ENCODE peak calls at places on chromosomes 13 and 19, in four cellular contexts. G is A549, Q is transverse colon, X is colonic mucosa. R is an unnamed sample.
A peak's percentile ranks its signal among the peaks of the same experiment; 100 is the strongest.

GRCh38 chr13:22893149-22893548 is 287.6 kb upstream of the SGCG start:
- DNase-seq in G (no peak), Q (no peak), X (no peak), R (no peak)

GRCh38 chr13:28575200-28575599 is 80.3 kb upstream of the FLT1 start:
- DNase-seq in Q (peak; percentile 27), G (no peak), X (peak; percentile 62), R (no peak)

GRCh38 chr13:84812789-84813188 is 930.5 kb upstream of the SLITRK1 start:
- DNase-seq in G (no peak), X (no peak), Q (no peak), R (no peak)

GRCh38 chr19:47229674-47230121 is 1.3 kb downstream of the BBC3 start:
- DNase-seq in Q (peak; percentile 38), X (peak; percentile 59), G (no peak), R (no peak)

GRCh38 chr13:98547455-98547854 is 29.5 kb downstream of the STK24 start:
- DNase-seq in X (no peak), G (no peak), Q (no peak), R (no peak)

GRCh38 chr19:44644391-44645016 is 794 bp downstream of the PVR start:
- DNase-seq in G (peak; percentile 81), Q (peak; percentile 27), X (peak; percentile 49), R (no peak)

GRCh38 chr19:30071871-30072270 is 129.8 kb downstream of the URI1 start:
- DNase-seq in X (no peak), Q (peak; percentile 0), G (no peak), R (no peak)

GRCh38 chr19:4445963-4446668 is 11.5 kb downstream of the UBXN6 start:
- DNase-seq in X (no peak), Q (no peak), G (no peak), R (no peak)

GRCh38 chr13:83881917-83882625 is at the start of gene SLITRK1:
- DNase-seq in X (no peak), G (no peak), Q (no peak), R (peak; percentile 4)

GRCh38 chr19:29515706-29516357 is 10.0 kb upstream of the VSTM2B start:
- DNase-seq in X (no peak), G (no peak), Q (no peak), R (no peak)

GRCh38 chr13:95128045-95128643 is 173.1 kb downstream of the ABCC4 start:
- DNase-seq in G (peak; percentile 10), X (no peak), Q (no peak), R (no peak)

GRCh38 chr13:76668141-76668540 is 218.1 kb downstream of the KCTD12 start:
- DNase-seq in G (no peak), X (no peak), Q (no peak), R (no peak)

GRCh38 chr19:45152504-45153338 is 8.1 kb downstream of the NKPD1 start:
- DNase-seq in X (peak; percentile 48), G (no peak), Q (peak; percentile 67), R (no peak)

GRCh38 chr19:42021185-42021584 is 27.2 kb upstream of the ATP1A3 start:
- DNase-seq in Q (no peak), X (no peak), G (no peak), R (no peak)

GRCh38 chr19:17078038-17078919 is 2.7 kb downstream of the MYO9B start:
- DNase-seq in Q (no peak), X (no peak), G (no peak), R (no peak)

GRCh38 chr19:1567848-1568227 is 287 bp downstream of the MEX3D start:
- DNase-seq in X (no peak), G (no peak), Q (no peak), R (no peak)

GRCh38 chr13:75685239-75685697 is 49.1 kb downstream of the LMO7 start:
- DNase-seq in X (no peak), G (no peak), Q (no peak), R (peak; percentile 64)

GRCh38 chr13:37209621-37210020 is 104.2 kb upstream of the CSNK1A1L start:
- DNase-seq in Q (no peak), X (no peak), G (no peak), R (no peak)

GRCh38 chr13:37211542-37211941 is 106.1 kb upstream of the CSNK1A1L start:
- DNase-seq in G (no peak), Q (no peak), X (no peak), R (no peak)

GRCh38 chr13:37202264-37202663 is 96.8 kb upstream of the CSNK1A1L start:
- DNase-seq in X (no peak), Q (no peak), G (no peak), R (no peak)

GRCh38 chr13:37207646-37208045 is 102.2 kb upstream of the CSNK1A1L start:
- DNase-seq in X (no peak), G (no peak), Q (no peak), R (no peak)

GRCh38 chr13:37208052-37208451 is 102.6 kb upstream of the CSNK1A1L start:
- DNase-seq in G (no peak), X (no peak), Q (no peak), R (no peak)
- H3K4me3 ChIP-seq in G (no peak overlapping the region), X (no peak overlapping the region), Q (no peak overlapping the region), R (no peak overlapping the region)

GRCh38 chr13:24716446-24716845 is 36.2 kb downstream of the ATP12A start:
- DNase-seq in Q (no peak), X (no peak), G (no peak), R (no peak)

GRCh38 chr13:24713022-24713421 is 32.8 kb downstream of the ATP12A start:
- DNase-seq in Q (no peak), X (no peak), G (no peak), R (no peak)

GRCh38 chr13:24717217-24717616 is 37.0 kb downstream of the ATP12A start:
- DNase-seq in Q (no peak), G (no peak), X (no peak), R (no peak)

GRCh38 chr13:24718192-24718965 is 38.2 kb downstream of the ATP12A start:
- DNase-seq in G (no peak), Q (no peak), X (no peak), R (no peak)

DNA sequence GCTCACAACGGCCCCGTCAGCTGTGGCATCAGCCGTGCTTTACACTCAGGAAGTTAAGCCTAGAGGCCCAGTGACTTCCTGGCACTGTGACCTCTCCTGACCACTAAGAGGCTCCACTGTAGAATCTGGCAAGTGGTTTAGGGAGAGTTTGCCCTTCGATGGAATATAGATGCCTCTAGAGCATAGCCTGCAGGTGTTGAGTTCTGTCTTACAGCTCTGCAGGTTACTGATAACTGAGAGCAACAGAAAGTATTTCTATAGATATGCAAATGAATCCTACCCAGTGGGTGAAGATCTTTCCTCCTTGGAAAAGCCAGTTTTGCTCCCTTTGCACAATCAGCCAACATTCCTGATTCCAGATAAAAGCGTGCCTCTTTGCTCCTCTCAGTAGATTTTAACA is 35.8 kb downstream of the ATP12A start:
- DNase-seq in X (no peak), G (no peak), Q (no peak), R (no peak)
- TF ChIP-seq CTCF in X (no peak), G (no peak), Q (no peak), R (no peak)

DNA sequence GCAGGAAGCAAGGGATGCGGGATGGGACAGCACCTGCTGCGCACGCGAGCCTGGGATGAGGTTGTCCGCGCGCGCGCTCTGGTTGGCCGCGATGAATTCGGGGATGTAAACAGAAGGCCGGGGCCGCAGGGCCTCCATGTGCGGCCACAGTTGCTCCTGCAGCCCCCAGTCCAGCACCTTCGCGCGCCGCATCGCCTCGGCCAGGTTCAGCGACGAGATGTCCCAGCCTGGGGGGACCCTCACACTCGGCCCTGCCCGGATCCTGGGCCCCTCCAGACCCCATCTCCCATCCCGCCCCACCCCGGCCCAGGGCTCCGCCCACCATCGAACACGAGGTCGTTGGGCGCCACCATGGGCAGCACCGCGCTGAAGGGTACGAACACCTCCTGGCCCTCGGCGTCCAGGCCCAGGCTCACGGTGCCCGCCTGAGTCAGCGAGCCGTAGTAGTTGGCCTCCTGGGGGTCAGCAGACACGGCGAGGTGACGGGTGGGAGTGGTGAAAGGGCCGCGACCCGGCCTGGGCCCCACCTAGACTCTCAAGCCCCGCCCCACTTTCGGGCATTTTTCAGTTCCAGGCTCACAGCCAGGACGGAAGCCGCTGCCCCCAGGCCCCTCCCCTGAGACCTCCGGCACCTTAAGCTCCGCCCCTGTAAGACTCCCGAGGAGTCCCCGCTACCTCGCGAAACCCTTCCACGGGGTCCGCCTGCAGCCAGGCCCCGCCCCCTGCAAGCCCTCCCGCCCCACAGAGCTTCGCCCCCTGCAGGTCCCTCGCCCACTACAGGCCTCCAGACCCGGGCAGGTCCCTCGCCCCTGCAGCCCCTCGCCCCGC is 1.1 kb downstream of the ISYNA1 start:
- DNase-seq in G (peak; percentile 80), X (peak; percentile 89), Q (peak; percentile 86), R (peak; percentile 70)
- H3K4me3 ChIP-seq in G (peak overlapping the region; percentile 76), X (peak overlapping the region; percentile 48), Q (peak overlapping the region; percentile 60), R (peak overlapping the region; percentile 54)

GRCh38 chr19:52991021-52991420 is 22.7 kb upstream of the ERVV-1 start:
- DNase-seq in G (no peak), Q (no peak), X (no peak), R (no peak)

GRCh38 chr19:52995711-52996110 is 18.0 kb upstream of the ERVV-1 start:
- DNase-seq in G (no peak), Q (no peak), X (no peak), R (no peak)

GRCh38 chr19:52992109-52993004 is 21.4 kb upstream of the ERVV-1 start:
- DNase-seq in X (peak; percentile 32), G (no peak), Q (peak; percentile 37), R (no peak)

GRCh38 chr19:52991484-52991883 is 22.2 kb upstream of the ERVV-1 start:
- DNase-seq in G (no peak), Q (no peak), X (no peak), R (no peak)

DNA sequence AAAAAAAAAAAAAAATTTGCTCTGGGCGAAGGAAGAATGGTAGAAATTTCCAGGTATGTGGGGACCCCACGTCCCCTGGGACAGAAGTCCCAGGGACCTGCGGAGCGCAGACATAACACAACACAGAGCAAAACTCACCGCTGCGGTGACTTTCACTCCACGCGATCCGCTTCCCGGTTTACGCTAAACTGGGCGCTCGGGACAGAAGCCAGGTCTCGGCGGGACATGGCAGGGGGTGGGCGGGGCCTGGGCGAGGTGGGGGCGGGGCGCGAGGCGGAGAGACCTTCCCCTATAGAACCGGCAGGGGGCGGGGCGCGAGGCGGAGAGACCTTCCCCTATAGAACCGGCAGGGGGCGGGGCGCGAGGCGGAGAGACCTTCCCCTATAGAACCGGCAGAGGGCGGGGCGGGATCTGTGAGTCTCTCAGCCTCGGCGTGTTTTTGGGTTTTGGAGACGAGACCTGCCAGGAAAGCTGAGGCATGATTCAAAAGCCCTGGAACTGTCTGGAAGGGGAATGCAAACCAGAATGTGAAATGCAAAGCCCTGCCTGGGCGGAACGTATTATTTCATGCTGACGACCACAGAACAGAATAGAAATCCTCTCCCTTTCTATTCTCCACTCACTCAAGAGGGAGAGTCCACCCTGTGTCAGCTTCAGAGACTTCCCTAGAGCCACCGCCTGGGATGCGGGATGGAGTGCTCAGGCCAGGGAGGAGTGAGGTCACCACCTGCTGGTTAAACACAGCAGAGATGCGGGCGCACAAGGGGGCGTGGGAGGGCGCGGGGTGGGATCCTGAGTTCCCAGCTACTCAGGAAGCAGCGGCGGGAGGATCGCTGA is 20.2 kb upstream of the ERVV-1 start:
- DNase-seq in G (no peak), Q (peak; percentile 86), X (peak; percentile 91), R (no peak)
- TF ChIP-seq CTCF in G (no peak), Q (peak; percentile 75), X (peak; percentile 68), R (peak; percentile 31)

GRCh38 chr13:73913043-73913740 is 221.0 kb downstream of the KLF12 start:
- DNase-seq in Q (no peak), G (no peak), X (no peak), R (no peak)
- H3K4me3 ChIP-seq in Q (no peak overlapping the region), G (no peak overlapping the region), X (no peak overlapping the region), R (no peak overlapping the region)